ENCODE peak calls at places on chromosomes 11 and 22, in eight cellular contexts. One of them, this sample, is unnamed.

GRCh38 chr22:19057539-19057938 is 64.7 kb downstream of the DGCR2 start:
- DNase-seq in tibial artery: no peak
- DNase-seq in lung: no peak
- DNase-seq in CD4-positive, CD25-positive, alpha-beta regulatory T cell: no peak
- DNase-seq in H7: peak; percentile 9
- DNase-seq in pancreas: no peak
- DNase-seq in heart right ventricle: no peak
- DNase-seq in adipocyte: no peak
- DNase-seq in this sample: no peak

GRCh38 chr22:29727248-29727551 is 7.4 kb downstream of the CABP7 start:
- DNase-seq in tibial artery: peak; percentile 35
- DNase-seq in lung: no peak
- DNase-seq in CD4-positive, CD25-positive, alpha-beta regulatory T cell: no peak
- DNase-seq in H7: peak; percentile 97
- DNase-seq in pancreas: no peak
- DNase-seq in heart right ventricle: peak; percentile 47
- DNase-seq in adipocyte: peak; percentile 62
- DNase-seq in this sample: no peak

GRCh38 chr11:57345555-57346151 is 7.5 kb downstream of the P2RX3 start:
- DNase-seq in tibial artery: peak; percentile 74
- DNase-seq in lung: peak; percentile 75
- DNase-seq in CD4-positive, CD25-positive, alpha-beta regulatory T cell: peak; percentile 63
- DNase-seq in H7: peak; percentile 93
- DNase-seq in pancreas: peak; percentile 77
- DNase-seq in heart right ventricle: peak; percentile 42
- DNase-seq in adipocyte: peak; percentile 90
- DNase-seq in this sample: peak; percentile 56

GRCh38 chr11:117564321-117564720 is 232.7 kb downstream of the DSCAML1 start:
- DNase-seq in tibial artery: no peak
- DNase-seq in lung: no peak
- DNase-seq in CD4-positive, CD25-positive, alpha-beta regulatory T cell: no peak
- DNase-seq in H7: no peak
- DNase-seq in pancreas: no peak
- DNase-seq in heart right ventricle: no peak
- DNase-seq in adipocyte: no peak
- DNase-seq in this sample: no peak

GRCh38 chr11:44872556-44872955 is 78.1 kb downstream of the TP53I11 start:
- DNase-seq in tibial artery: no peak
- DNase-seq in lung: no peak
- DNase-seq in CD4-positive, CD25-positive, alpha-beta regulatory T cell: no peak
- DNase-seq in H7: no peak
- DNase-seq in pancreas: no peak
- DNase-seq in heart right ventricle: no peak
- DNase-seq in adipocyte: no peak
- DNase-seq in this sample: no peak

GRCh38 chr11:43948341-43949185 is 6.1 kb downstream of the C11orf96 start:
- DNase-seq in tibial artery: no peak
- DNase-seq in lung: no peak
- DNase-seq in CD4-positive, CD25-positive, alpha-beta regulatory T cell: no peak
- DNase-seq in H7: peak; percentile 50
- DNase-seq in pancreas: no peak
- DNase-seq in heart right ventricle: no peak
- DNase-seq in adipocyte: no peak
- DNase-seq in this sample: no peak

GRCh38 chr11:1077417-1078119 is 2.9 kb downstream of the MUC2 start:
- DNase-seq in tibial artery: no peak
- DNase-seq in lung: no peak
- DNase-seq in CD4-positive, CD25-positive, alpha-beta regulatory T cell: no peak
- DNase-seq in H7: peak; percentile 56
- DNase-seq in pancreas: peak; percentile 74
- DNase-seq in heart right ventricle: no peak
- DNase-seq in adipocyte: no peak
- DNase-seq in this sample: no peak

GRCh38 chr11:93689166-93689734 is 27.8 kb downstream of the CEP295 start:
- DNase-seq in tibial artery: no peak
- DNase-seq in lung: no peak
- DNase-seq in CD4-positive, CD25-positive, alpha-beta regulatory T cell: no peak
- DNase-seq in H7: no peak
- DNase-seq in pancreas: no peak
- DNase-seq in heart right ventricle: no peak
- DNase-seq in adipocyte: no peak
- DNase-seq in this sample: no peak

GRCh38 chr22:43148581-43148980 is 2.8 kb upstream of the TSPO start:
- DNase-seq in tibial artery: no peak
- DNase-seq in lung: no peak
- DNase-seq in CD4-positive, CD25-positive, alpha-beta regulatory T cell: no peak
- DNase-seq in H7: no peak
- DNase-seq in pancreas: no peak
- DNase-seq in heart right ventricle: no peak
- DNase-seq in adipocyte: peak; percentile 25
- DNase-seq in this sample: peak; percentile 52

GRCh38 chr11:118436639-118437045 is 350 bp downstream of the KMT2A start:
- DNase-seq in tibial artery: peak; percentile 21
- DNase-seq in lung: no peak
- DNase-seq in CD4-positive, CD25-positive, alpha-beta regulatory T cell: peak; percentile 68
- DNase-seq in H7: no peak
- DNase-seq in pancreas: no peak
- DNase-seq in heart right ventricle: peak; percentile 37
- DNase-seq in adipocyte: no peak
- DNase-seq in this sample: no peak

DNA sequence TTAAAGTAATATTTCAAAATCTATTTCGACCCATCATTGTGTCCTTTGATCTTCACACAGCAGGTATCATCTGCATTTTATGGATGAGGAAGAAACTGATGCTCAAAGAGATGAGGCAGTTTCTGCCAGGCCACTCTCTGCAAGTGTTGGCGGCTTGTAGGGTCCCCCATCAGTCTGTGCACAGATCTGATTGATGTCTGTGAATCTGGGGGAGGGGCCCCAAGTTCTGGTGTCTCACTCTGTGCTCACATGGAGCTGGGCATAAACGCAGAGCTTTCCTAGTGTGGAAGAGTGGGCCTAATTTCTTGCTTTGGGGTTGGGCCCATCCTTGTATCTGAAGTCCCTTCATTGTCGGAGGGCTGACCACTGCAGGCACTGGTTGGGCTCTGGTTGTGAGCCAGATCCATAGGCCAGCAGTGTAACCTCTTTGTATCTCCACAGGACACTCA is 1.6 kb upstream of the TRMT2A start:
- DNase-seq in tibial artery: no peak
- DNase-seq in lung: no peak
- DNase-seq in CD4-positive, CD25-positive, alpha-beta regulatory T cell: no peak
- DNase-seq in H7: no peak
- DNase-seq in pancreas: peak; percentile 7
- DNase-seq in heart right ventricle: no peak
- DNase-seq in adipocyte: no peak
- DNase-seq in this sample: no peak
- H3K36me3 ChIP-seq in tibial artery: peaks cover 54% of the 10 kb centered on the region
- H3K36me3 ChIP-seq in lung: peaks cover 2% of the 10 kb centered on the region
- H3K36me3 ChIP-seq in CD4-positive, CD25-positive, alpha-beta regulatory T cell: peaks cover 46% of the 10 kb centered on the region
- H3K36me3 ChIP-seq in H7: peaks cover 50% of the 10 kb centered on the region
- H3K36me3 ChIP-seq in pancreas: no peaks in the 10 kb centered on the region
- H3K36me3 ChIP-seq in heart right ventricle: peaks cover 64% of the 10 kb centered on the region
- H3K36me3 ChIP-seq in adipocyte: peaks cover 41% of the 10 kb centered on the region
- H3K36me3 ChIP-seq in this sample: peaks cover 32% of the 10 kb centered on the region

DNA sequence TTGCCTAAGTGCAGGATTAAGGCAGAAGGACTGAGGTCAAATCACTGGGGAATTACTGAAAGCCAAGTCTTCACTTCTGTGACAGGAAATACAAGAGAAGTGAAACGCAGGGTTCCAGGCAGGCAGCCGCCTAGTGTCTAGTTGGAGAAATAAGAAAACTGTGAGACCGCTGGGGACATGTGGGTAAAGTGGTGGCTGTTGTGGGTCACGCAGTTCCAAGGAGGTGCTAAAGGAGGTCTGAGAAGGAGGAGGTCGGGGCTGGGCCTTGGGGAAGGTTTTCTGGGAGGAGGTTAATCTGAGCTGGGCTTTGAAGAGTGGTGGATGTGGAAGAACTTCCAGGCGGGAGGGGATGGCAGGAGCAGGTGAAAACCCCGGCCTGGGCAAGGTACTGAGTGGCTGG is 11.2 kb downstream of the MCM5 start:
- DNase-seq in tibial artery: no peak
- DNase-seq in lung: no peak
- DNase-seq in CD4-positive, CD25-positive, alpha-beta regulatory T cell: no peak
- DNase-seq in H7: no peak
- DNase-seq in pancreas: no peak
- DNase-seq in heart right ventricle: no peak
- DNase-seq in adipocyte: no peak
- DNase-seq in this sample: no peak
- H3K36me3 ChIP-seq in tibial artery: peaks cover 94% of the 10 kb centered on the region
- H3K36me3 ChIP-seq in lung: peaks cover 16% of the 10 kb centered on the region
- H3K36me3 ChIP-seq in CD4-positive, CD25-positive, alpha-beta regulatory T cell: peaks cover 92% of the 10 kb centered on the region
- H3K36me3 ChIP-seq in H7: peaks cover 78% of the 10 kb centered on the region
- H3K36me3 ChIP-seq in pancreas: no peaks in the 10 kb centered on the region
- H3K36me3 ChIP-seq in heart right ventricle: peaks cover 100% of the 10 kb centered on the region
- H3K36me3 ChIP-seq in adipocyte: peaks cover 14% of the 10 kb centered on the region
- H3K36me3 ChIP-seq in this sample: peaks cover 11% of the 10 kb centered on the region

DNA sequence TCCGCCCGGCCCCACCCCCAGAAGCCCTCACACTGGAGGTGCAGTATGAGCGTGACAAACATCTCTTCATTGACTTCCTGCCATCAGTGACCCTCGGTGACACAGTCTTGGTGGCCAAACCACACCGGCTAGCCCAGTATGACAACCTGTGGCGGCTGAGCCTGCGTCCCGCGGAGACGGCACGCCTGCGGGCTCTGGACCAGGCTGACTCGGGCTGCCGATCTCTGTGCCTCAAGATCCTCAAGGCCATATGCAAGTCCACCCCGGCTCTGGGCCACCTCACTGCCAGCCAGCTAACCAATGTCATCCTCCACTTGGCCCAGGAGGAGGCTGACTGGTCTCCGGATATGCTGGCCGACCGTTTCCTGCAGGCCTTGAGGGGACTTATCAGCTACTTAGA is 6.6 kb upstream of the ATF4 start:
- DNase-seq in tibial artery: no peak
- DNase-seq in lung: no peak
- DNase-seq in CD4-positive, CD25-positive, alpha-beta regulatory T cell: no peak
- DNase-seq in H7: no peak
- DNase-seq in pancreas: peak; percentile 58
- DNase-seq in heart right ventricle: no peak
- DNase-seq in adipocyte: no peak
- DNase-seq in this sample: no peak
- H3K36me3 ChIP-seq in tibial artery: peaks cover 61% of the 10 kb centered on the region
- H3K36me3 ChIP-seq in lung: peaks cover 17% of the 10 kb centered on the region
- H3K36me3 ChIP-seq in CD4-positive, CD25-positive, alpha-beta regulatory T cell: peaks cover 64% of the 10 kb centered on the region
- H3K36me3 ChIP-seq in H7: peaks cover 34% of the 10 kb centered on the region
- H3K36me3 ChIP-seq in pancreas: peaks cover 6% of the 10 kb centered on the region
- H3K36me3 ChIP-seq in heart right ventricle: peaks cover 84% of the 10 kb centered on the region
- H3K36me3 ChIP-seq in adipocyte: peaks cover 88% of the 10 kb centered on the region
- H3K36me3 ChIP-seq in this sample: peaks cover 40% of the 10 kb centered on the region

GRCh38 chr11:75424396-75424795 is 8.6 kb downstream of the KLHL35 start:
- DNase-seq in tibial artery: no peak
- DNase-seq in lung: no peak
- DNase-seq in CD4-positive, CD25-positive, alpha-beta regulatory T cell: no peak
- DNase-seq in H7: no peak
- DNase-seq in pancreas: no peak
- DNase-seq in heart right ventricle: no peak
- DNase-seq in adipocyte: no peak
- DNase-seq in this sample: no peak
- H3K36me3 ChIP-seq in tibial artery: peaks cover 14% of the 10 kb centered on the region
- H3K36me3 ChIP-seq in lung: no peaks in the 10 kb centered on the region
- H3K36me3 ChIP-seq in CD4-positive, CD25-positive, alpha-beta regulatory T cell: peaks cover 4% of the 10 kb centered on the region
- H3K36me3 ChIP-seq in H7: peaks cover 8% of the 10 kb centered on the region
- H3K36me3 ChIP-seq in pancreas: no peaks in the 10 kb centered on the region
- H3K36me3 ChIP-seq in heart right ventricle: peaks cover 19% of the 10 kb centered on the region
- H3K36me3 ChIP-seq in adipocyte: peaks cover 14% of the 10 kb centered on the region
- H3K36me3 ChIP-seq in this sample: peaks cover 3% of the 10 kb centered on the region

DNA sequence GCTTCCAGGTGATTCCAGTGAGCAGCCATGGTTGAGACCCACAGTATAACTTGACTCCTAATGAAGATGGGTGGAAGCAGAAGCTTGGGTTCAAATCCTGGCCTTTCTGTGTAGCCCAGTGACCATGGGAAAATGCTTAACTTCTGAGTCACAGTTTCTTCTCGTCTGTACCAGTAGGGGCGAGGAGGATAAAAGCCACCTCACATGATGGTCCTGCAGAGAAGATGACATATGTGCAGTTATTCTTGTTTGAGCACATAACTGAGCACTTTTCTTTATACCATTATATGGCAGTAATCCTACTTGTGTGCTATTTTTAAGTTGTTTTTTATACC is 5.0 kb downstream of the TMEM109 start:
- DNase-seq in tibial artery: no peak
- DNase-seq in lung: no peak
- DNase-seq in CD4-positive, CD25-positive, alpha-beta regulatory T cell: no peak
- DNase-seq in H7: no peak
- DNase-seq in pancreas: no peak
- DNase-seq in heart right ventricle: no peak
- DNase-seq in adipocyte: no peak
- DNase-seq in this sample: peak; percentile 67
- H3K36me3 ChIP-seq in tibial artery: peaks cover 38% of the 10 kb centered on the region
- H3K36me3 ChIP-seq in lung: peaks cover 9% of the 10 kb centered on the region
- H3K36me3 ChIP-seq in CD4-positive, CD25-positive, alpha-beta regulatory T cell: peaks cover 48% of the 10 kb centered on the region
- H3K36me3 ChIP-seq in H7: peaks cover 8% of the 10 kb centered on the region
- H3K36me3 ChIP-seq in pancreas: no peaks in the 10 kb centered on the region
- H3K36me3 ChIP-seq in heart right ventricle: peaks cover 40% of the 10 kb centered on the region
- H3K36me3 ChIP-seq in adipocyte: peaks cover 28% of the 10 kb centered on the region
- H3K36me3 ChIP-seq in this sample: peaks cover 15% of the 10 kb centered on the region

GRCh38 chr22:23289851-23290724 is 109.8 kb downstream of the BCR start:
- DNase-seq in tibial artery: peak; percentile 70
- DNase-seq in lung: peak; percentile 70
- DNase-seq in CD4-positive, CD25-positive, alpha-beta regulatory T cell: peak; percentile 29
- DNase-seq in H7: peak; percentile 96
- DNase-seq in pancreas: no peak
- DNase-seq in heart right ventricle: peak; percentile 62
- DNase-seq in adipocyte: peak; percentile 64
- DNase-seq in this sample: peak; percentile 29
- H3K36me3 ChIP-seq in tibial artery: peaks cover 100% of the 10 kb centered on the region
- H3K36me3 ChIP-seq in lung: peaks cover 11% of the 10 kb centered on the region
- H3K36me3 ChIP-seq in CD4-positive, CD25-positive, alpha-beta regulatory T cell: peaks cover 55% of the 10 kb centered on the region
- H3K36me3 ChIP-seq in H7: peaks cover 33% of the 10 kb centered on the region
- H3K36me3 ChIP-seq in pancreas: no peaks in the 10 kb centered on the region
- H3K36me3 ChIP-seq in heart right ventricle: peaks cover 98% of the 10 kb centered on the region
- H3K36me3 ChIP-seq in adipocyte: peaks cover 64% of the 10 kb centered on the region
- H3K36me3 ChIP-seq in this sample: peaks cover 46% of the 10 kb centered on the region

GRCh38 chr22:48351376-48352085 is 1476.1 kb downstream of the BRD1 start:
- DNase-seq in tibial artery: no peak
- DNase-seq in lung: no peak
- DNase-seq in CD4-positive, CD25-positive, alpha-beta regulatory T cell: no peak
- DNase-seq in H7: no peak
- DNase-seq in pancreas: no peak
- DNase-seq in heart right ventricle: no peak
- DNase-seq in adipocyte: no peak
- DNase-seq in this sample: no peak
- H3K36me3 ChIP-seq in tibial artery: no peaks in the 10 kb centered on the region
- H3K36me3 ChIP-seq in lung: no peaks in the 10 kb centered on the region
- H3K36me3 ChIP-seq in CD4-positive, CD25-positive, alpha-beta regulatory T cell: no peaks in the 10 kb centered on the region
- H3K36me3 ChIP-seq in H7: no peaks in the 10 kb centered on the region
- H3K36me3 ChIP-seq in pancreas: no peaks in the 10 kb centered on the region
- H3K36me3 ChIP-seq in heart right ventricle: no peaks in the 10 kb centered on the region
- H3K36me3 ChIP-seq in adipocyte: no peaks in the 10 kb centered on the region
- H3K36me3 ChIP-seq in this sample: no peaks in the 10 kb centered on the region

This sample was measured in bronchial epithelial cell.